ENCODE peak calls at places on chromosomes 5 and 9, in eight cellular contexts. R is CD8-positive, alpha-beta T cell; B is osteoblast; Y is CD8-positive, alpha-beta memory T cell; I is spleen; J is A549; M is hepatocyte; V is adrenal gland. D is an unnamed sample.

GRCh38 chr5:167759411-167759821 is 532.0 kb upstream of the WWC1 start:
- DNase-seq in R (no peak), B (no peak), Y (no peak), I (no peak), J (peak), M (peak), V (no peak), D (no peak)

GRCh38 chr5:31361906-31362900 is 168.7 kb downstream of the CDH6 start:
- DNase-seq in R (no peak), B (no peak), Y (no peak), I (no peak), J (no peak), M (no peak), V (no peak), D (no peak)

GRCh38 chr9:75086443-75087278 is 1.3 kb downstream of the NMRK1 start:
- DNase-seq in R (no peak), B (no peak), Y (no peak), I (peak), J (no peak), M (peak), V (peak), D (no peak)

GRCh38 chr5:143200781-143201398 is 202.6 kb downstream of the NR3C1 start:
- DNase-seq in R (no peak), B (peak), Y (no peak), I (no peak), J (peak), M (no peak), V (peak), D (no peak)

GRCh38 chr5:68419637-68420452 is 204.3 kb downstream of the PIK3R1 start:
- DNase-seq in R (no peak), B (no peak), Y (no peak), I (no peak), J (no peak), M (peak), V (no peak), D (no peak)

GRCh38 chr5:42993516-42994284 is 46.4 kb downstream of the ANXA2R start:
- DNase-seq in R (peak), B (peak), Y (peak), I (peak), J (peak), M (no peak), V (peak), D (no peak)

GRCh38 chr5:135185461-135186075 is 151.5 kb upstream of the PITX1 start:
- DNase-seq in R (no peak), B (peak), Y (no peak), I (no peak), J (no peak), M (peak), V (no peak), D (peak)

GRCh38 chr9:97557606-97558095 is 56.2 kb downstream of the TMOD1 start:
- DNase-seq in R (no peak), B (no peak), Y (no peak), I (peak), J (no peak), M (peak), V (peak), D (no peak)

GRCh38 chr9:109264865-109265532 is 55.9 kb downstream of the EPB41L4B start:
- DNase-seq in R (no peak), B (no peak), Y (no peak), I (no peak), J (no peak), M (no peak), V (no peak), D (no peak)

GRCh38 chr5:113271015-113271414 is 163.8 kb downstream of the TSSK1B start:
- DNase-seq in R (no peak), B (no peak), Y (no peak), I (no peak), J (no peak), M (no peak), V (no peak), D (no peak)

GRCh38 chr5:79075646-79076426 is 6.3 kb downstream of the BHMT2 start:
- DNase-seq in R (no peak), B (no peak), Y (no peak), I (no peak), J (no peak), M (no peak), V (no peak), D (no peak)

GRCh38 chr9:35831040-35831439 is 2.0 kb downstream of the TMEM8B start:
- DNase-seq in R (no peak), B (no peak), Y (no peak), I (no peak), J (no peak), M (no peak), V (no peak), D (no peak)

GRCh38 chr5:36252722-36253340 is 11.1 kb upstream of the NADK2 start:
- DNase-seq in R (no peak), B (no peak), Y (no peak), I (no peak), J (no peak), M (no peak), V (no peak), D (no peak)

GRCh38 chr5:169706758-169707450 is 69.8 kb downstream of the DOCK2 start:
- DNase-seq in R (no peak), B (peak), Y (no peak), I (no peak), J (peak), M (no peak), V (peak), D (no peak)

GRCh38 chr5:113330533-113331200 is 104.1 kb downstream of the TSSK1B start:
- DNase-seq in R (no peak), B (no peak), Y (peak), I (no peak), J (peak), M (peak), V (peak), D (no peak)

GRCh38 chr5:141412853-141413539 is at the start of gene PCDHGA10:
- DNase-seq in R (no peak), B (peak), Y (peak), I (no peak), J (no peak), M (peak), V (peak), D (no peak)

GRCh38 chr5:84518862-84519261 is 134.2 kb upstream of the EDIL3 start:
- DNase-seq in R (no peak), B (no peak), Y (no peak), I (no peak), J (no peak), M (no peak), V (no peak), D (no peak)

GRCh38 chr9:88173378-88173999 is 35.2 kb upstream of the SPATA31C2 start:
- DNase-seq in R (peak), B (peak), Y (peak), I (no peak), J (peak), M (peak), V (peak), D (no peak)

GRCh38 chr9:21579209-21579608 is 97.1 kb upstream of the IFNE start:
- DNase-seq in R (peak), B (no peak), Y (peak), I (no peak), J (peak), M (no peak), V (no peak), D (no peak)

GRCh38 chr5:132264546-132265335 is 7.2 kb downstream of the PDLIM4 start:
- DNase-seq in R (peak), B (peak), Y (no peak), I (peak), J (no peak), M (no peak), V (no peak), D (no peak)

GRCh38 chr5:44332360-44332971 is 56.8 kb downstream of the FGF10 start:
- DNase-seq in R (no peak), B (no peak), Y (no peak), I (no peak), J (peak), M (peak), V (no peak), D (no peak)

GRCh38 chr5:54520438-54520846 is 2.9 kb downstream of the SNX18 start:
- DNase-seq in R (no peak), B (peak), Y (no peak), I (no peak), J (no peak), M (peak), V (no peak), D (no peak)

GRCh38 chr5:1017056-1017455 is 8.5 kb downstream of the NKD2 start:
- DNase-seq in R (no peak), B (no peak), Y (no peak), I (no peak), J (no peak), M (no peak), V (no peak), D (no peak)

GRCh38 chr9:83940590-83941303 is 19.5 kb upstream of the KIF27 start:
- DNase-seq in R (no peak), B (no peak), Y (no peak), I (no peak), J (no peak), M (no peak), V (no peak), D (no peak)

GRCh38 chr5:87765009-87765408 is 352.3 kb upstream of the CCNH start:
- DNase-seq in R (no peak), B (peak), Y (no peak), I (no peak), J (no peak), M (no peak), V (no peak), D (no peak)

GRCh38 chr5:64147849-64148441 is 17.7 kb upstream of the RNF180 start:
- DNase-seq in R (no peak), B (peak), Y (no peak), I (peak), J (peak), M (peak), V (peak), D (no peak)

GRCh38 chr5:82092-82491 is 9.9 kb upstream of the PLEKHG4B start:
- DNase-seq in R (no peak), B (peak), Y (no peak), I (no peak), J (peak), M (peak), V (no peak), D (no peak)

GRCh38 chr9:114037961-114038723 is 40.0 kb downstream of the AMBP start:
- DNase-seq in R (peak), B (peak), Y (no peak), I (peak), J (no peak), M (no peak), V (peak), D (no peak)

GRCh38 chr9:130893250-130894101 is 3.1 kb downstream of the QRFP start:
- DNase-seq in R (no peak), B (peak), Y (no peak), I (peak), J (peak), M (no peak), V (peak), D (no peak)

GRCh38 chr5:147901555-147901954 is 4.8 kb downstream of the C5orf46 start:
- DNase-seq in R (no peak), B (no peak), Y (no peak), I (no peak), J (peak), M (no peak), V (no peak), D (no peak)
- H3K27ac ChIP-seq in R (no peak), B (peak), Y (no peak), I (no peak), J (no peak), M (no peak), V (no peak), D (no peak)

DNA sequence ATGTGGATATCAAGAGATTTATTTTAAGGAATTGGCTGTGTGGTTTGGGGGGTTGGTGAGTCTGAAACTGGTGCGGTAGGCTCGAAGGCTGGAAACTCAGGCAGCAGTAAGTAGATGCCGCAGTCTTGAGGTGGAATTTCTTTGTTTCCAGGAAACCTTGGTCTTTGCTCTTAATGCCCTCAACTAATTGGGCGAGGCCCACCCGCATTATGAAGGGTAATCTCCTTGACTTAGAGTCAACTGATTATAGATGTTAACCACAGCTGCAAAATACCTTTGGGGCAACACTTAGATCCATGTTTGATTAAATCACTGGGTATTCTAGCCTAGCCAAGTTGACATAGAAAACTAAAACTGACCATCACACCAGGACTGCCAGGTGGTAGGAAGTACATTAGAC is 83.8 kb downstream of the ANKRD33B start:
- DNase-seq in R (no peak), B (no peak), Y (no peak), I (no peak), J (no peak), M (no peak), V (no peak), D (no peak)
- H3K27ac ChIP-seq in R (no peak), B (no peak), Y (no peak), I (no peak), J (no peak), M (no peak), V (no peak), D (no peak)

GRCh38 chr5:150627731-150628545 is 12.5 kb upstream of the SYNPO start:
- DNase-seq in R (no peak), B (peak), Y (no peak), I (no peak), J (no peak), M (no peak), V (peak), D (no peak)
- H3K27ac ChIP-seq in R (no peak), B (no peak), Y (no peak), I (peak), J (peak), M (peak), V (peak), D (peak)

GRCh38 chr9:136728080-136728547 is 14.6 kb downstream of the LCN10 start:
- DNase-seq in R (peak), B (peak), Y (peak), I (peak), J (peak), M (peak), V (peak), D (peak)
- H3K27ac ChIP-seq in R (peak), B (peak), Y (peak), I (peak), J (peak), M (peak), V (peak), D (peak)

DNA sequence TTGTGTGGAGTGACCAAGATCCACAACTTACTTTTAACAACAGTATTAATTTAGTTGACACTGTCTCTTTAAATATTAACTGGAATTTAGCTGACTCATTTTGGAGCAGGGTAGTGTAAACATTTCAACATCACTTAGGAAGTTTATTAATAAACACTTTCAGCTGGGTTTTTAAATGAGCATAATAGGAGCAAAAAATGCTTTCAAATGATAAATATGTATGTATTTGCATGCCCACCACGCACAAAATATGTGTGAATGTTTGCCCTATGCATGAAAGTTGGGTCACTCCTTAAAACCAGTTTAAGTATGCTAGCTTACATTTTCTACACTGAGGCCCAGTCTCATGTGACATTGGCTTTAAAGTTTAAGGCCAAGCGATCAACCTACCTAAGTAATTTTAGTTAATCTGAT is 2.9 kb downstream of the ZFAND5 start:
- DNase-seq in R (no peak), B (no peak), Y (no peak), I (no peak), J (peak), M (no peak), V (no peak), D (no peak)
- H3K27ac ChIP-seq in R (no peak), B (peak), Y (peak), I (peak), J (peak), M (peak), V (peak), D (peak)

DNA sequence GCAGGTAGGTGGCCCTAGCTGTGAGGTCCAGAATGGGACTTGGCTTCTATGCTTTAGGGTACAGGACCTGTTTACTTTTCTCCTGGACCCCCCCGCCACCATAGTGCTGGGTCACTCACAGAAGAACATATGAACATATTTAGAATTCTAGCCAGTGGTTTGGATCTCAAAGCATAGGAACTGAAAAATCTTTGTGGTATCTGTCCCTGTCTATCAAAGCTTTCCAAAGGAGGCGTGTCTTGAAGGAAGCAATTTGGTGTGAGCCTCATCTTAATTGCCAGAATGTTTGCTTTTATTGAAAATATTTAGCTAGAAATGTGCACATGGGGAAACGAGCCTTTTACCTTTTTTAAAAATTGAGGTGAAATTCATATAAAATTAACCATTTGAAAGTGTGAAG is 6.2 kb downstream of the PHF2 start:
- DNase-seq in R (no peak), B (no peak), Y (no peak), I (no peak), J (no peak), M (no peak), V (no peak), D (no peak)
- H3K27ac ChIP-seq in R (no peak), B (no peak), Y (no peak), I (peak), J (no peak), M (peak), V (no peak), D (no peak)

GRCh38 chr9:18438300-18438925 is 35.5 kb upstream of the ADAMTSL1 start:
- DNase-seq in R (no peak), B (peak), Y (no peak), I (no peak), J (no peak), M (peak), V (no peak), D (peak)
- H3K27ac ChIP-seq in R (no peak), B (peak), Y (no peak), I (no peak), J (no peak), M (peak), V (peak), D (no peak)